ENCODE peak calls at places on chromosomes 13 and 19, in six cellular contexts. S, E, Y, Z, H and P are unnamed samples.

GRCh38 chr19:48982280-48982679 is 10.8 kb downstream of the GYS1 start:
- DNase-seq in H (no peak), Z (no peak), S (no peak), Y (no peak), E (no peak), P (no peak)

GRCh38 chr13:85347251-85347650 is 452.0 kb downstream of the SLITRK6 start:
- DNase-seq in Z (no peak), Y (no peak), E (no peak), H (no peak), S (no peak), P (no peak)

GRCh38 chr13:43227721-43228120 is 204.3 kb downstream of the DNAJC15 start:
- DNase-seq in Y (no peak), E (no peak), H (no peak), Z (no peak), S (no peak), P (no peak)

GRCh38 chr19:45069056-45069455 is 7.2 kb downstream of the ZNF296 start:
- DNase-seq in E (no peak), Z (no peak), H (no peak), S (no peak), Y (no peak), P (no peak)

GRCh38 chr13:65606622-65607021 is 1623.5 kb downstream of the PCDH9 start:
- DNase-seq in Z (no peak), H (no peak), Y (no peak), S (no peak), E (no peak), P (no peak)

GRCh38 chr13:113357529-113357928 is 6.4 kb downstream of the GRTP1 start:
- DNase-seq in H (no peak), E (no peak), Y (no peak), Z (no peak), S (no peak), P (no peak)

GRCh38 chr19:47779524-47780214 is 1.2 kb downstream of the SELENOW start:
- DNase-seq in Y (no peak), Z (peak), H (no peak), E (peak), S (peak), P (peak)

GRCh38 chr13:107545946-107546502 is 669.3 kb downstream of the LIG4 start:
- DNase-seq in Z (no peak), H (no peak), Y (no peak), E (no peak), S (no peak), P (no peak)

GRCh38 chr19:57947419-57948134 is at the start of gene ZNF256:
- DNase-seq in S (peak), Y (peak), Z (peak), H (peak), E (peak), P (peak)

DNA sequence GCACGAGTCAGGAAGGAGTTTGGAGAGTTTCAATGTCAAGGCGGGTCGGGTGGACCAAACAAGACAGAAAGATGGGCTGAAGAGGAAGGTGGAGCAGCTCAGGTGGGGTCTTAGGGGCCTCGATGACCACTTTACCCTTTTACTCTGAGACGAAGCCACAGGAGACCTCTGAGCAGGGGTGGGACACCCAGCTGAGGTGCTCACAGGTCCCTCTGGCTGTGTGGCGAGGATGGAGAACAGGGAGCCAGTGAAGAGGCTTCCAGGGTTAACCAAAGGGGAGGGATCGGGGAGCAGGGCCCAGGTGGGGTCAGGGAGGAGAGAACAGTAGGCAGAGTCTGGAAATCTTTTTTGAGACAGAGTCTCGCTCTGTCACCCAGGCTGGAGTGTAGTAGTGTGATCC is 2.0 kb upstream of the CCER2 start:
- DNase-seq in Z (no peak), H (no peak), E (no peak), Y (no peak), S (no peak), P (no peak)
- TF ChIP-seq EP300 in Z (no peak), H (no peak), E (no peak), Y (no peak), S (no peak), P (no peak)

DNA sequence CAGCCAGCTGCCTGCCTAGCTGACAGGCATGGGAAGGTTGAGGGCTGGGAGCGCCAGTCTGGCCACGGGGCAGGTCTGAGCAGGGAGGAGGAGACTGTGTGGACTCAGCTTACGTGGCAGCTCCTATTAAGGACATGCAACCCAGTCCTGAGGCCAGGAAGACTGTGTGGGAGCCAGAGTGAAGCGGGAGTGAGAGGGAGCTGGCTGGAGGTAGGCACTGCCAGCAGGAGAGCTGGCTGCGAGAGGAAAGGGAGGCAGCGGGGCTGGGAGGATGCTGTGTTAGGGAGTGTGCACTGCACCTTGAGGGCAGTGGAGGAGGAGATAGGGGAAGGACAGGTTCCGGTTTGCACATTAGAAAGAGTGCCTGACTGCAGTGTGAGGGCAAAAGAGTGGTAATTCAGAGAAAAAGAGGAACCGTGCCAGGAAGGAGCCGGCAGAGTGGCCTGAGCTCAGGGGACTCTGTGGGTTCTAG is 99.2 kb downstream of the SLC7A1 start:
- DNase-seq in E (no peak), S (no peak), Y (no peak), Z (peak), H (no peak), P (no peak)
- TF ChIP-seq POLR2A in E (no peak), S (no peak), Y (no peak), Z (no peak), H (no peak), P (no peak)

DNA sequence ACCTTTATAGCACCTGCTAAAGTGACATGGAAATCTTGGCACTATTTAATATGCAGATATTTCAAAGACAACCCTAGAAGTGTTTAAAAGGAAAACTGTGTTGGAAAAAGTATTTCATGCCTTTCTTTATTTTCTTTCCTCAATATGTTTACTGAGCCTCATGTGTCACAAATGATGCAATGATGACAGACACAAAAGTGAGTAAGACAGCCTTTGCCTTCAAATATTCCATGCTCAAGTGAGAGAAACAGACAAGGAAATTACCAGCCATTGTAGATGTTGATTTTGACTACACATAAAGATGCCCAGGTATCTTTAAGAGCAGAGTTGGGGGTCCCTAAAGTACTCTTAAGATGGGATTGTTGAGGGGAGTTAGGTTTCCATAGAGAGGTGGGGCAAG is 48.0 kb upstream of the TPP2 start:
- DNase-seq in Y (no peak), Z (no peak), S (no peak), E (no peak), H (no peak), P (no peak)
- TF ChIP-seq EP300 in Y (no peak), Z (no peak), S (no peak), E (no peak), H (no peak), P (no peak)

GRCh38 chr13:30418886-30419459 is 3.3 kb upstream of the UBE2L5 start:
- DNase-seq in Z (no peak), H (no peak), E (no peak), S (no peak), Y (no peak), P (peak)

GRCh38 chr13:30421093-30422055 is 919 bp upstream of the UBE2L5 start:
- DNase-seq in Z (peak), E (peak), S (peak), Y (no peak), H (peak), P (peak)

GRCh38 chr13:30423891-30424290 is 1.6 kb downstream of the UBE2L5 start:
- DNase-seq in S (no peak), H (no peak), Z (no peak), E (no peak), Y (no peak), P (no peak)

GRCh38 chr13:30418075-30418715 is 4.1 kb upstream of the UBE2L5 start:
- DNase-seq in Z (no peak), Y (no peak), S (no peak), E (no peak), H (no peak), P (no peak)

DNA sequence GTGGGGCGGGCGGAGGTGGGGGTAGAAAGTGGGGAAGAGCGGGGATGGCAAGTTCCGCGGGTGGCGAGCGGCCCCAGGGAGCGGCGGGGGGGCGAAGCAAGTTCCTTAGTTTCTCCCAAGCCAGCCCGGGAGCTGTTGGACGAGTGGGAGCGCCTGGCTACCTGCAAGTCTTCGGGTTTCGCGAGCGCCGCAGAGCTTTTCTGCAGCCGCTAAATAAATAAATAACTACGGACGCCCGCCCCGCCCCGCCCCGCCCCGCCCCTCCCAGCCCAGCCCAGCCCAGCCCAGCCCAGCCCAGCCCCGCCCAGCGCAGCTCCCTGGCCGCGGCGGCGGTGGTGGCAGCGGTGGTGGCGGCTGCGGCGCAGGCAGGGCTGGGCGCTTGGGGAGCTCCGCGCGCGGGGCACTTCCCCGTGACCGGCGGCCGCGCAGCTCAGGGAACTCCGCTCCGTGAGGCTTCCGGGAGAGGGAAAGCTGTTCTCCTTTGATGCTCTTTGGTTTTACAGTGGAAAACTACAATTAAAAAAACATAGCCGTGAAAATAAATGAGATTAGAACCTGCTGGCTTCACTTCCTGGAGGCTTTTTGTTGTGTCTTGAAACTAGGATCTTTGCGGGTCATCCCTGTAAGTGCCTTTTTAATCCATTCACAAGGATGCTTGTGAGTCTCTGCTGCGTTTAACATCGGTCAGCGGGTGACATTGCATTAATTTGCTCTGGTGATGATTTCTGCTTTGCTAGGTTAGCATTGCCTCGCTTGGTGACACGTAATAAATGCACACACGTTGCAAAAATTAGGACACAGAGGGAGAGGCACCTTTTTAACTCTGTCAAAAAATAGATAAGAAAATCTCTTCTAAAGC is at the start of gene UBE2L5:
- DNase-seq in Z (peak), S (peak), H (peak), E (peak), Y (no peak), P (peak)
- TF ChIP-seq POLR2A in Z (no peak), S (no peak), H (peak), E (peak), Y (peak), P (peak)

GRCh38 chr13:109451726-109452125 is 334.7 kb downstream of the IRS2 start:
- DNase-seq in Y (no peak), S (no peak), E (no peak), H (no peak), Z (no peak), P (no peak)

GRCh38 chr13:109448629-109449028 is 337.8 kb downstream of the IRS2 start:
- DNase-seq in Y (no peak), H (no peak), S (no peak), Z (no peak), E (no peak), P (no peak)

GRCh38 chr13:109454167-109454917 is 332.0 kb downstream of the IRS2 start:
- DNase-seq in S (no peak), H (no peak), Y (no peak), Z (no peak), E (no peak), P (no peak)
- TF ChIP-seq EP300 in S (no peak), H (no peak), Y (no peak), Z (no peak), E (no peak), P (no peak)

GRCh38 chr19:50510121-50510670 is 795 bp downstream of the JOSD2 start:
- DNase-seq in H (no peak), Y (no peak), E (no peak), S (no peak), Z (no peak), P (no peak)
- TF ChIP-seq POLR2A in H (no peak), Y (no peak), E (no peak), S (no peak), Z (no peak), P (no peak)

DNA sequence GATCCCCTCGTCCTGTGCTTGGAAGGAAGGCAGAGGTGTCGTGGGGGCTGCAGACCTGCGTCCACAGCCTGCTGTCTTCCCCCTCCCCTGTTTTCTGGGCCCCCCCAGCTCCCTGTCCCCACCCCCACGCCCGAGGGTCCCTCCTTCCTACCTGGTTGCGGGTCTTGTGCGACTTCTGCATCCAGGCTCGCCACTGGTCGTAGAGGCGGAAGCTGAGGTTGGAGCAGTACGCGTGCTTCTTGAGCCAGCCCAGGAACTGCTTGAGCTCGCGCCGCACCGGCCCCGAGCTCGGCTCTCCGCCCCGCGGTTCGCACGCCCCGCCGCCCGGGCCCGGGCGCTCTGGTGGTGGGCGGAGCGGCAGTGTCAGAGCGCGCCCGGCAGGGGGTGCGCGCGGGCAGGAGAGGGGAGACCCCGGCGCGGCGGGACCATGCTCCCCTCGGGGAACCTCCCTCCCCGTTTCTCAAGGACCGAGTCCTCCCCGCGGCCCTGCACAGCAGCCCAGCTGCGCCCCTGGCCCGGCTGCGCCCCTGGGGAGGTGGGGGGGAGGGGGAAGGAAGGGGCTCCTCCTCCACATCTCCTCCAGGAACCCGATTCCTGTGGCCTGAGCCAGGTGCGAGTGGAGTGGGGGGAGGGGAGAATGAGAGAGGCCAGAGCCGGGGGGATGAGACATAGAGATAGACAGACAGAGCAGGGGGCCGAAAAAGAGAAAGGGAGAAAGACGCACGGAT is 5.7 kb downstream of the REX1BD start:
- DNase-seq in E (peak), S (peak), Z (peak), Y (no peak), H (peak), P (peak)
- TF ChIP-seq EP300 in E (no peak), S (no peak), Z (no peak), Y (no peak), H (no peak), P (no peak)

DNA sequence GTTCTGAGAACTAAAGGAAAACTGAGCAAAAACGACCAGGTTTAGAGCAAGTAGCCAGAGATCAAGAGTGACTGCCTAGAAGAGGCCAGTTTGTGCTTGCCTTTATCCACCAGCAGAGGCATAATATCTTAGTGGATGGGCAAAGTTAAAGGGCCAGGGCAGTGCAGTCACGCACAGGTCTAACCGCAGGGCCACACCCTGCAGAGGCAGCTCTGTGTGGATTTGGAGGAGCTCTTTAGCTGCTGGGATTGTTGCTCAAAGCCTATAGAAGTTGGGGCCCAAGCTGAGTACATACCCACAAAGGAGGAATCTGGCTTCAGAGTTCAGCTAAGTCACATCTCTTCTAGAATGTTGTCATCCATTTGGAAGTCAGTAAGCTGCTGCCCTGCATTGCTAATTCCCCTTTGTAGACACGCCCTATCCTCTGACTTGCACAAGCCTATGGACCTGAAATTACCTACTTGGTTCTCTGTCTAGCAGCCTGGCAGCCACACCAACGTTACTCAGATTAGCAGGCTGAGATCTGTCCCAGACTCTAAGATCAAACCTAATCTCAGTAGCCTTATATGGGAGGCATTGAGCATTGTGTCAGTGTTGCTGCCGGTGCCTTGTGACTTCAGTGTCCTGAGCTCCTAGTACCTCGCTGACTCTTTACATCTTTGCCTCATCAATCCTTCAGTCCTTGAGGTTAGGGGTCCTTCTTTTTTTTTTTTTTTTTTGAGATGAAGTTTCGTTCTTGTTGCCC is 102.9 kb upstream of the STARD13 start:
- DNase-seq in H (no peak), S (no peak), E (no peak), Z (no peak), Y (no peak), P (no peak)
- TF ChIP-seq POLR2A in H (no peak), S (no peak), E (no peak), Z (no peak), Y (no peak), P (no peak)

DNA sequence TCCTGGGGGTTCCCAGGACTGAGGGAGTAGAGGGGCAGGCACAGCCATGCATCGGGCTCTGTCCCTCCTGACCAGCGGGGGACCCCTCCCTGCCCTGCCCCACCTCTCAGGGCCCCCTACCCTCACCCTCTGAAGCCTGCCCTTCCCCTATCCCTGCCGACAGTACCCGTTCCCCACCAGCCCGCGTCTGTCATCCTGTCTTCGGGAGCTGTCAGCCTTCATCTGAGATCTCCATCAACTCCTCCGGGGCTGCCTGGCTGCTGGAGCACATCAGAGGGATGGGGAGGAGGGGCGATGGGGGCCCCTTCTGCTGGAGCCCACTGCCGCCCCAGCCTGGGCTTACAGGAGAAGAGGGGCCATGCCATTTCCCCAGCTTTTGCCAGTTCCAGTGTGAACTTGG is 6.2 kb upstream of the SHD start:
- DNase-seq in S (no peak), Z (no peak), E (no peak), H (no peak), Y (no peak), P (no peak)
- TF ChIP-seq EP300 in S (no peak), Z (no peak), E (no peak), H (no peak), Y (no peak), P (no peak)

DNA sequence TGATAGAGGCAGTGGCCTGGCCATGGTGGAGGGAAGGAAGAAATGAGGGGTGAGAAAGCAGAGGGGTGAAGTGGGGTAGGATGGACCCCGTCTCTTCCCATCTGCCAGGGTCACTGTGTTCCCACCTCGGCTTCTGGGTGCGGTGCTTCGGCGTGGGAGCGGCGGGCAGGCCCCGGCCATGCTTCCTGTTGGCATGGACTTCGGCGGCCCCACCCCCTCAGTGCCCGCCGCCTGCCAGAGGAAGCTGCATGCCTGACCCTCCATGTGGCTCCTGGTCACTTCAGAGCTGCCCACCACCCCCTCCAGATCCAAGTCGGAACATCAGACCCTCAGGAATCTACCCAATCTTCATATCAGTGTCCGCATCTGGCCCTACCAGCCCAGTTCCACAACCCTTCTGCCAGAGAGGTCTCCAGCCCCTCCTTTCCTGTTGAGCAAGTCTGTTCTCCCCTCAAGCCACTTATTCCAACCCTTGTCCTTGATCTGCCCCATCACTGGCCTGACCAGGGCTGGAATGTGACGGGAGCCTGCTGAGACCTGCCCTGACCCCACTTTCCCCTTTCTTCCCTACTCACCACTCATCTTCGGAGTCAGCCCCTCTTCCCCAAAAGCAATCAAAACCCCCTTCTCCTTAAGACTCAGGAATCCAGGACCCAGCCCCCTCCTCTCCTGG is 1.5 kb downstream of the KCNN4 start:
- DNase-seq in H (no peak), Y (no peak), S (no peak), Z (no peak), E (peak), P (no peak)
- TF ChIP-seq POLR2A in H (no peak), Y (no peak), S (no peak), Z (no peak), E (peak), P (no peak)